ENCODE peak calls at places on chromosomes 1 and 21, in five cellular contexts. P is NCI-H1092 treated with DMSO at 0.1 percent for 48 hours; B is A172; S is GM13977; Z is stimulated activated CD8-positive, alpha-beta memory T cell treated with anti-CD3 and anti-CD28 coated beads, Interleukin-2, amount 100 ng/mL, for 48 hours. M is an unnamed sample.

GRCh38 chr1:219659682-219660081 is 46.8 kb upstream of the ZC3H11B start:
- DNase-seq in S (no peak), Z (no peak), B (peak; percentile 18), P (peak; percentile 6), M (no peak)

GRCh38 chr1:41983451-41983850 is 64.7 kb upstream of the HIVEP3 start:
- DNase-seq in P (no peak), B (peak; percentile 28), Z (no peak), S (no peak), M (no peak)

GRCh38 chr1:216847385-216848036 is 124.3 kb upstream of the ESRRG start:
- DNase-seq in B (peak; percentile 71), P (no peak), Z (no peak), S (no peak), M (no peak)

GRCh38 chr1:110684476-110684875 is 9.7 kb upstream of the KCNA3 start:
- DNase-seq in Z (no peak), S (no peak), P (no peak), B (peak; percentile 19), M (no peak)

GRCh38 chr1:84847253-84848247 is 45.5 kb downstream of the LPAR3 start:
- DNase-seq in B (peak; percentile 85), S (no peak), Z (no peak), P (peak; percentile 98), M (no peak)

GRCh38 chr1:154869351-154870116 is 547 bp downstream of the KCNN3 start:
- DNase-seq in Z (no peak), S (no peak), P (peak; percentile 66), B (no peak), M (no peak)

GRCh38 chr1:176998396-176998795 is 166.1 kb downstream of the ASTN1 start:
- DNase-seq in S (no peak), P (peak; percentile 86), Z (no peak), B (no peak), M (no peak)

GRCh38 chr1:208304193-208304712 is 60.1 kb upstream of the PLXNA2 start:
- DNase-seq in P (no peak), B (no peak), S (no peak), Z (no peak), M (no peak)

GRCh38 chr1:63864224-63864623 is 90.4 kb downstream of the ROR1 start:
- DNase-seq in S (no peak), B (no peak), Z (no peak), P (no peak), M (no peak)

GRCh38 chr21:34302496-34302895 is 61.3 kb upstream of the KCNE2 start:
- DNase-seq in Z (no peak), P (no peak), B (no peak), S (no peak), M (no peak)

GRCh38 chr1:22507582-22507981 is 55.7 kb upstream of the EPHA8 start:
- DNase-seq in P (peak; percentile 95), B (no peak), Z (no peak), S (no peak), M (no peak)

GRCh38 chr21:46008893-46009635 is 27.5 kb downstream of the COL6A1 start:
- DNase-seq in Z (no peak), S (no peak), P (no peak), B (no peak), M (peak; percentile 5)

GRCh38 chr21:21148009-21148408 is 149.8 kb downstream of the NCAM2 start:
- DNase-seq in P (no peak), S (no peak), Z (no peak), B (no peak), M (no peak)

GRCh38 chr1:7046314-7046713 is 261.1 kb downstream of the CAMTA1 start:
- DNase-seq in B (peak; percentile 66), S (no peak), Z (no peak), P (peak; percentile 13), M (no peak)

GRCh38 chr1:2127181-2128145 is 67.1 kb downstream of the FAAP20 start:
- DNase-seq in B (no peak), Z (no peak), S (no peak), P (no peak), M (no peak)

GRCh38 chr1:11052839-11053757 is 6.1 kb upstream of the MASP2 start:
- DNase-seq in Z (no peak), B (no peak), P (peak; percentile 65), S (no peak), M (no peak)

M was measured in activated T-helper 2 cell treated with anti-CD3 and anti-CD28 coated beads, Interferon-gamma antibody, Interleukin-2, Interleukin-4, amounts not matched to agents 10 μg/mL and 5 μg/mL and 100 μg/mL, durations not matched to agents 14 hours and 24 hours and 36 hours.